ENCODE peak calls at places on chromosomes 3 and 15, in six cellular contexts. One of them, this sample, is unnamed.

GRCh38 chr3:23075478-23075877 is 127.6 kb upstream of the UBE2E2 start:
- DNase-seq in IMR-90: peak
- DNase-seq in activated CD4-positive, alpha-beta T cell treated with anti-CD3 and anti-CD28 coated beads, Interleukin-2, amount 50 U/mL, for 4 hours: no peak
- DNase-seq in fibroblast of gingiva: peak
- DNase-seq in Peyer's patch: no peak
- DNase-seq in M059J: no peak
- DNase-seq in this sample: no peak

GRCh38 chr3:177427096-177427495 is 229.8 kb upstream of the TBL1XR1 start:
- DNase-seq in IMR-90: no peak
- DNase-seq in activated CD4-positive, alpha-beta T cell treated with anti-CD3 and anti-CD28 coated beads, Interleukin-2, amount 50 U/mL, for 4 hours: peak
- DNase-seq in fibroblast of gingiva: no peak
- DNase-seq in Peyer's patch: no peak
- DNase-seq in M059J: peak
- DNase-seq in this sample: no peak

GRCh38 chr3:48898383-48899234 is at the start of gene SLC25A20:
- DNase-seq in IMR-90: peak
- DNase-seq in activated CD4-positive, alpha-beta T cell treated with anti-CD3 and anti-CD28 coated beads, Interleukin-2, amount 50 U/mL, for 4 hours: peak
- DNase-seq in fibroblast of gingiva: peak
- DNase-seq in Peyer's patch: peak
- DNase-seq in M059J: peak
- DNase-seq in this sample: peak

GRCh38 chr15:83571820-83572707 is 81.9 kb upstream of the ADAMTSL3 start:
- DNase-seq in IMR-90: peak
- DNase-seq in activated CD4-positive, alpha-beta T cell treated with anti-CD3 and anti-CD28 coated beads, Interleukin-2, amount 50 U/mL, for 4 hours: no peak
- DNase-seq in fibroblast of gingiva: no peak
- DNase-seq in Peyer's patch: no peak
- DNase-seq in M059J: peak
- DNase-seq in this sample: no peak

GRCh38 chr15:39613861-39614260 is 33.0 kb downstream of the THBS1 start:
- DNase-seq in IMR-90: no peak
- DNase-seq in activated CD4-positive, alpha-beta T cell treated with anti-CD3 and anti-CD28 coated beads, Interleukin-2, amount 50 U/mL, for 4 hours: no peak
- DNase-seq in fibroblast of gingiva: no peak
- DNase-seq in Peyer's patch: no peak
- DNase-seq in M059J: no peak
- DNase-seq in this sample: no peak

GRCh38 chr15:71752604-71753289 is 57.6 kb upstream of the NR2E3 start:
- DNase-seq in IMR-90: peak
- DNase-seq in activated CD4-positive, alpha-beta T cell treated with anti-CD3 and anti-CD28 coated beads, Interleukin-2, amount 50 U/mL, for 4 hours: no peak
- DNase-seq in fibroblast of gingiva: peak
- DNase-seq in Peyer's patch: peak
- DNase-seq in M059J: peak
- DNase-seq in this sample: no peak

GRCh38 chr3:193791041-193792032 is 198.3 kb downstream of the OPA1 start:
- DNase-seq in IMR-90: no peak
- DNase-seq in activated CD4-positive, alpha-beta T cell treated with anti-CD3 and anti-CD28 coated beads, Interleukin-2, amount 50 U/mL, for 4 hours: no peak
- DNase-seq in fibroblast of gingiva: no peak
- DNase-seq in Peyer's patch: no peak
- DNase-seq in M059J: no peak
- DNase-seq in this sample: no peak

GRCh38 chr3:180980612-180981011 is 8.9 kb downstream of the DNAJC19 start:
- DNase-seq in IMR-90: peak
- DNase-seq in activated CD4-positive, alpha-beta T cell treated with anti-CD3 and anti-CD28 coated beads, Interleukin-2, amount 50 U/mL, for 4 hours: no peak
- DNase-seq in fibroblast of gingiva: peak
- DNase-seq in Peyer's patch: no peak
- DNase-seq in M059J: peak
- DNase-seq in this sample: no peak

This sample was measured in left lobe of liver.